ENCODE peak calls at places on chromosomes 16 and 17, in six cellular contexts. One of them, this sample, is unnamed.

GRCh38 chr17:49482144-49482817 is 12.8 kb upstream of the NGFR start:
- DNase-seq in lung: no peak
- DNase-seq in NCI-H1417: no peak
- DNase-seq in head of caudate nucleus: peak; percentile 17
- DNase-seq in body of pancreas: no peak
- DNase-seq in RWPE1: no peak
- DNase-seq in this sample: no peak

GRCh38 chr16:17416461-17417221 is 54.1 kb downstream of the XYLT1 start:
- DNase-seq in lung: peak; percentile 32
- DNase-seq in NCI-H1417: no peak
- DNase-seq in head of caudate nucleus: peak; percentile 48
- DNase-seq in body of pancreas: peak; percentile 21
- DNase-seq in RWPE1: no peak
- DNase-seq in this sample: peak; percentile 1

GRCh38 chr16:55842369-55843104 is 9.6 kb upstream of the CES1 start:
- DNase-seq in lung: no peak
- DNase-seq in NCI-H1417: peak; percentile 72
- DNase-seq in head of caudate nucleus: peak; percentile 53
- DNase-seq in body of pancreas: peak; percentile 25
- DNase-seq in RWPE1: peak; percentile 58
- DNase-seq in this sample: peak; percentile 67

GRCh38 chr16:13961099-13961811 is 41.3 kb downstream of the ERCC4 start:
- DNase-seq in lung: no peak
- DNase-seq in NCI-H1417: peak; percentile 10
- DNase-seq in head of caudate nucleus: no peak
- DNase-seq in body of pancreas: no peak
- DNase-seq in RWPE1: no peak
- DNase-seq in this sample: no peak

GRCh38 chr17:1997587-1998425 is 27.3 kb downstream of the RTN4RL1 start:
- DNase-seq in lung: peak; percentile 45
- DNase-seq in NCI-H1417: peak; percentile 41
- DNase-seq in head of caudate nucleus: no peak
- DNase-seq in body of pancreas: peak; percentile 97
- DNase-seq in RWPE1: no peak
- DNase-seq in this sample: no peak

GRCh38 chr16:4213721-4214120 is 28.2 kb downstream of the SRL start:
- DNase-seq in lung: no peak
- DNase-seq in NCI-H1417: no peak
- DNase-seq in head of caudate nucleus: no peak
- DNase-seq in body of pancreas: no peak
- DNase-seq in RWPE1: no peak
- DNase-seq in this sample: no peak

GRCh38 chr16:56614549-56614991 is 6.2 kb downstream of the MT2A start:
- DNase-seq in lung: no peak
- DNase-seq in NCI-H1417: no peak
- DNase-seq in head of caudate nucleus: no peak
- DNase-seq in body of pancreas: no peak
- DNase-seq in RWPE1: peak; percentile 56
- DNase-seq in this sample: no peak

GRCh38 chr16:60059141-60059540 is 1325.0 kb upstream of the GOT2 start:
- DNase-seq in lung: no peak
- DNase-seq in NCI-H1417: no peak
- DNase-seq in head of caudate nucleus: no peak
- DNase-seq in body of pancreas: no peak
- DNase-seq in RWPE1: no peak
- DNase-seq in this sample: no peak

GRCh38 chr17:13510062-13510461 is 91.7 kb downstream of the HS3ST3A1 start:
- DNase-seq in lung: no peak
- DNase-seq in NCI-H1417: no peak
- DNase-seq in head of caudate nucleus: no peak
- DNase-seq in body of pancreas: peak; percentile 6
- DNase-seq in RWPE1: no peak
- DNase-seq in this sample: no peak

GRCh38 chr17:39271546-39271945 is 45.8 kb upstream of the STAC2 start:
- DNase-seq in lung: no peak
- DNase-seq in NCI-H1417: no peak
- DNase-seq in head of caudate nucleus: no peak
- DNase-seq in body of pancreas: no peak
- DNase-seq in RWPE1: no peak
- DNase-seq in this sample: no peak

GRCh38 chr17:9044796-9045470 is 23.6 kb downstream of the NTN1 start:
- DNase-seq in lung: no peak
- DNase-seq in NCI-H1417: no peak
- DNase-seq in head of caudate nucleus: no peak
- DNase-seq in body of pancreas: no peak
- DNase-seq in RWPE1: no peak
- DNase-seq in this sample: peak; percentile 26

This sample was measured in G401.